ENCODE peak calls at places on chromosomes 13 and 19, in ten cellular contexts. One of them, this sample, is unnamed.

GRCh38 chr13:107824636-107825035 is 390.7 kb downstream of the LIG4 start:
- DNase-seq in psoas muscle: no peak
- DNase-seq in adrenal gland: no peak
- DNase-seq in endothelial cell of umbilical vein: no peak
- DNase-seq in fibroblast of lung: no peak
- DNase-seq in lower lobe of right lung: no peak
- DNase-seq in sigmoid colon: no peak
- DNase-seq in Panc1: no peak
- DNase-seq in heart right ventricle: no peak
- DNase-seq in ascending aorta: no peak
- DNase-seq in this sample: no peak

GRCh38 chr13:35848316-35848715 is 282.9 kb downstream of the DCLK1 start:
- DNase-seq in adrenal gland: no peak
- DNase-seq in fibroblast of lung: no peak
- DNase-seq in lower lobe of right lung: no peak
- DNase-seq in endothelial cell of umbilical vein: no peak
- DNase-seq in ascending aorta: no peak
- DNase-seq in psoas muscle: no peak
- DNase-seq in heart right ventricle: no peak
- DNase-seq in Panc1: no peak
- DNase-seq in sigmoid colon: no peak
- DNase-seq in this sample: no peak

GRCh38 chr19:6088677-6089063 is 21.6 kb downstream of the RFX2 start:
- DNase-seq in adrenal gland: no peak
- DNase-seq in ascending aorta: no peak
- DNase-seq in fibroblast of lung: peak; percentile 71
- DNase-seq in Panc1: no peak
- DNase-seq in sigmoid colon: no peak
- DNase-seq in heart right ventricle: no peak
- DNase-seq in lower lobe of right lung: no peak
- DNase-seq in endothelial cell of umbilical vein: peak; percentile 64
- DNase-seq in psoas muscle: no peak
- DNase-seq in this sample: no peak

GRCh38 chr19:17314007-17314589 is 4.7 kb downstream of the DDA1 start:
- DNase-seq in endothelial cell of umbilical vein: no peak
- DNase-seq in lower lobe of right lung: no peak
- DNase-seq in fibroblast of lung: no peak
- DNase-seq in sigmoid colon: peak; percentile 56
- DNase-seq in adrenal gland: no peak
- DNase-seq in ascending aorta: no peak
- DNase-seq in psoas muscle: no peak
- DNase-seq in heart right ventricle: no peak
- DNase-seq in Panc1: no peak
- DNase-seq in this sample: no peak

GRCh38 chr19:46603195-46603637 is 2.1 kb downstream of the CALM3 start:
- DNase-seq in psoas muscle: no peak
- DNase-seq in ascending aorta: peak; percentile 68
- DNase-seq in fibroblast of lung: no peak
- DNase-seq in heart right ventricle: no peak
- DNase-seq in lower lobe of right lung: peak; percentile 39
- DNase-seq in sigmoid colon: no peak
- DNase-seq in Panc1: no peak
- DNase-seq in endothelial cell of umbilical vein: no peak
- DNase-seq in adrenal gland: peak; percentile 72
- DNase-seq in this sample: no peak

GRCh38 chr19:45423589-45424190 is at the start of gene ERCC1:
- DNase-seq in sigmoid colon: peak; percentile 98
- DNase-seq in fibroblast of lung: peak; percentile 94
- DNase-seq in endothelial cell of umbilical vein: peak; percentile 94
- DNase-seq in heart right ventricle: peak; percentile 94
- DNase-seq in Panc1: no peak
- DNase-seq in ascending aorta: peak; percentile 98
- DNase-seq in psoas muscle: peak; percentile 95
- DNase-seq in adrenal gland: no peak
- DNase-seq in lower lobe of right lung: peak; percentile 99
- DNase-seq in this sample: peak; percentile 92

GRCh38 chr19:34336781-34337271 is 28.2 kb upstream of the GPI start:
- DNase-seq in fibroblast of lung: no peak
- DNase-seq in sigmoid colon: no peak
- DNase-seq in adrenal gland: no peak
- DNase-seq in psoas muscle: no peak
- DNase-seq in lower lobe of right lung: no peak
- DNase-seq in endothelial cell of umbilical vein: peak; percentile 68
- DNase-seq in heart right ventricle: no peak
- DNase-seq in ascending aorta: peak; percentile 12
- DNase-seq in Panc1: no peak
- DNase-seq in this sample: no peak

GRCh38 chr19:4373601-4374441 is 26.5 kb downstream of the SH3GL1 start:
- DNase-seq in psoas muscle: peak; percentile 83
- DNase-seq in endothelial cell of umbilical vein: no peak
- DNase-seq in ascending aorta: peak; percentile 82
- DNase-seq in lower lobe of right lung: no peak
- DNase-seq in heart right ventricle: peak; percentile 65
- DNase-seq in Panc1: no peak
- DNase-seq in sigmoid colon: peak; percentile 84
- DNase-seq in adrenal gland: peak; percentile 81
- DNase-seq in fibroblast of lung: peak; percentile 26
- DNase-seq in this sample: no peak

GRCh38 chr13:44274838-44275237 is 98.8 kb upstream of the SERP2 start:
- DNase-seq in fibroblast of lung: no peak
- DNase-seq in heart right ventricle: no peak
- DNase-seq in endothelial cell of umbilical vein: no peak
- DNase-seq in psoas muscle: no peak
- DNase-seq in ascending aorta: no peak
- DNase-seq in adrenal gland: peak; percentile 50
- DNase-seq in Panc1: no peak
- DNase-seq in lower lobe of right lung: no peak
- DNase-seq in sigmoid colon: no peak
- DNase-seq in this sample: no peak

GRCh38 chr19:7928741-7929701 is 3.1 kb upstream of the CTXN1 start:
- DNase-seq in heart right ventricle: no peak
- DNase-seq in fibroblast of lung: peak; percentile 84
- DNase-seq in adrenal gland: peak; percentile 82
- DNase-seq in lower lobe of right lung: peak; percentile 61
- DNase-seq in ascending aorta: peak; percentile 90
- DNase-seq in endothelial cell of umbilical vein: peak; percentile 65
- DNase-seq in sigmoid colon: peak; percentile 92
- DNase-seq in psoas muscle: peak; percentile 74
- DNase-seq in Panc1: no peak
- DNase-seq in this sample: peak; percentile 68

GRCh38 chr13:23799945-23800344 is 89.3 kb downstream of the MIPEP start:
- DNase-seq in Panc1: no peak
- DNase-seq in heart right ventricle: no peak
- DNase-seq in adrenal gland: no peak
- DNase-seq in fibroblast of lung: no peak
- DNase-seq in ascending aorta: no peak
- DNase-seq in psoas muscle: no peak
- DNase-seq in sigmoid colon: no peak
- DNase-seq in endothelial cell of umbilical vein: no peak
- DNase-seq in lower lobe of right lung: no peak
- DNase-seq in this sample: no peak

GRCh38 chr13:77619655-77620054 is 77.8 kb upstream of the SLAIN1 start:
- DNase-seq in Panc1: no peak
- DNase-seq in fibroblast of lung: no peak
- DNase-seq in adrenal gland: no peak
- DNase-seq in psoas muscle: no peak
- DNase-seq in heart right ventricle: no peak
- DNase-seq in lower lobe of right lung: no peak
- DNase-seq in ascending aorta: no peak
- DNase-seq in endothelial cell of umbilical vein: no peak
- DNase-seq in sigmoid colon: no peak
- DNase-seq in this sample: no peak

DNA sequence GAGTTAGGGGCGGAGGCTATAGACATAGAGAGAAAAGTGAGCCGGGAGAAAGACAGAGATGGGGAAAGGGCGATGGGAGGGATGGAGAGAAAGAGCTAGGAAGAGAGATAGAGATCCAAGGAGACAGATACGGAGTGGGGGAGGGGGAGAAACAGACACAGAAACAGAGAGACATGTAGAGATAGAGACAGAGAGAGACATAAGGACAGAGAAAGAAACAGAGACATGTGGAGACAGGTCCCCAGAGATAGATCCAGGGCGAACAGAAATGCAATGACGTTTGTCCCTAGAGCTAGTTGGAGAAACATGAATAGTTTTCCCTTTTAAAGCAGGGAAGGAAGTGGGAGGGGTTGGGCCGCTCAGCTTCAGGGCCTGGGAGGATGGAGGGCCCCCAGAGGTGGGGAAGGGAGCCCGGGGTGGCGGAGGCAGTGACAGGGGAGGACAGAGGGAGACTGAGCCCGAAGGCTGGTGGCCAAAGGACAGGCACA is 4.6 kb downstream of the PPP1R14A start:
- DNase-seq in sigmoid colon: peak; percentile 83
- DNase-seq in lower lobe of right lung: no peak
- DNase-seq in heart right ventricle: peak; percentile 79
- DNase-seq in ascending aorta: peak; percentile 92
- DNase-seq in Panc1: no peak
- DNase-seq in fibroblast of lung: no peak
- DNase-seq in psoas muscle: peak; percentile 68
- DNase-seq in adrenal gland: peak; percentile 76
- DNase-seq in endothelial cell of umbilical vein: peak; percentile 28
- DNase-seq in this sample: peak; percentile 44
- H3K4me1 ChIP-seq in sigmoid colon: peaks cover 73% of the 10 kb centered on the region
- H3K4me1 ChIP-seq in lower lobe of right lung: peaks cover 26% of the 10 kb centered on the region
- H3K4me1 ChIP-seq in heart right ventricle: peaks cover 83% of the 10 kb centered on the region
- H3K4me1 ChIP-seq in ascending aorta: peaks cover 27% of the 10 kb centered on the region
- H3K4me1 ChIP-seq in Panc1: peaks cover 55% of the 10 kb centered on the region
- H3K4me1 ChIP-seq in fibroblast of lung: peaks cover 17% of the 10 kb centered on the region
- H3K4me1 ChIP-seq in psoas muscle: no peaks in the 10 kb centered on the region
- H3K4me1 ChIP-seq in adrenal gland: peaks cover 64% of the 10 kb centered on the region
- H3K4me1 ChIP-seq in endothelial cell of umbilical vein: peaks cover 9% of the 10 kb centered on the region
- H3K4me1 ChIP-seq in this sample: no peaks in the 10 kb centered on the region

GRCh38 chr13:114115191-114115671 is 17.2 kb downstream of the RASA3 start:
- DNase-seq in heart right ventricle: no peak
- DNase-seq in sigmoid colon: peak; percentile 72
- DNase-seq in fibroblast of lung: peak; percentile 92
- DNase-seq in psoas muscle: peak; percentile 77
- DNase-seq in ascending aorta: peak; percentile 70
- DNase-seq in Panc1: no peak
- DNase-seq in lower lobe of right lung: peak; percentile 81
- DNase-seq in adrenal gland: peak; percentile 66
- DNase-seq in endothelial cell of umbilical vein: peak; percentile 83
- DNase-seq in this sample: no peak

GRCh38 chr13:114112231-114112825 is 20.1 kb downstream of the RASA3 start:
- DNase-seq in heart right ventricle: no peak
- DNase-seq in lower lobe of right lung: no peak
- DNase-seq in ascending aorta: peak; percentile 44
- DNase-seq in fibroblast of lung: no peak
- DNase-seq in endothelial cell of umbilical vein: no peak
- DNase-seq in adrenal gland: peak; percentile 36
- DNase-seq in sigmoid colon: peak; percentile 65
- DNase-seq in Panc1: no peak
- DNase-seq in psoas muscle: peak; percentile 46
- DNase-seq in this sample: no peak

GRCh38 chr13:114113961-114114360 is 18.5 kb downstream of the RASA3 start:
- DNase-seq in sigmoid colon: no peak
- DNase-seq in endothelial cell of umbilical vein: no peak
- DNase-seq in lower lobe of right lung: no peak
- DNase-seq in adrenal gland: peak; percentile 23
- DNase-seq in heart right ventricle: no peak
- DNase-seq in Panc1: no peak
- DNase-seq in psoas muscle: no peak
- DNase-seq in fibroblast of lung: no peak
- DNase-seq in ascending aorta: peak; percentile 59
- DNase-seq in this sample: no peak

GRCh38 chr13:114111577-114111976 is 20.8 kb downstream of the RASA3 start:
- DNase-seq in heart right ventricle: no peak
- DNase-seq in fibroblast of lung: no peak
- DNase-seq in psoas muscle: peak; percentile 38
- DNase-seq in endothelial cell of umbilical vein: no peak
- DNase-seq in ascending aorta: peak; percentile 33
- DNase-seq in sigmoid colon: peak; percentile 56
- DNase-seq in adrenal gland: peak; percentile 35
- DNase-seq in Panc1: no peak
- DNase-seq in lower lobe of right lung: no peak
- DNase-seq in this sample: no peak

DNA sequence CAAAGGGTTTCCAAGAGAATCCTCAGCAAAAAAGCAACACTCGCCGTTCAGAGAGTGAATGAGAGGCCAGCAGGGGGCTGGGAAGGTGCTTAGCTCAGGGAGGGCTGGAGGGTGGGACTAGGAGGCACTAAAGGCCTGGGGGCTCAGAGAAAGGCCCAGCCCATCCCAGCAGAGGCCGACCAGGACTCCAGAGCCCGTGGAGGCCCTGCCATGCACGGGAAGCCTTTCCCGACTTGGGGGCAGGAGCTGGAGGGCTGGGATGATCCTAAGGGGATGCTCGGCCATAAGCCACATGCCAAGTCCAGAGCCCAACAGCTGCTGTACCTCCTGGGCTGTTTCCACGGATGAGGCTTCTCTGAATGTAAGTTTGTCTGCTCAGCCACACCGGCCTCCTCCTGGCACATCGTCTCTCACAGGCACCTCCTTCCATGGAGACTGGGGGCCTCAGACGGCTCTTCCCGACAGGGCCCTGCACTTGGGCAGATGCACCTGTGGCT is 19.5 kb downstream of the RASA3 start:
- DNase-seq in endothelial cell of umbilical vein: no peak
- DNase-seq in ascending aorta: peak; percentile 48
- DNase-seq in adrenal gland: peak; percentile 33
- DNase-seq in Panc1: no peak
- DNase-seq in lower lobe of right lung: no peak
- DNase-seq in psoas muscle: peak; percentile 32
- DNase-seq in fibroblast of lung: no peak
- DNase-seq in heart right ventricle: no peak
- DNase-seq in sigmoid colon: peak; percentile 46
- DNase-seq in this sample: no peak
- H3K4me1 ChIP-seq in endothelial cell of umbilical vein: peaks cover 46% of the 10 kb centered on the region
- H3K4me1 ChIP-seq in ascending aorta: no peaks in the 10 kb centered on the region
- H3K4me1 ChIP-seq in adrenal gland: no peaks in the 10 kb centered on the region
- H3K4me1 ChIP-seq in Panc1: peaks cover 61% of the 10 kb centered on the region
- H3K4me1 ChIP-seq in lower lobe of right lung: peaks cover 38% of the 10 kb centered on the region
- H3K4me1 ChIP-seq in psoas muscle: peaks cover 52% of the 10 kb centered on the region
- H3K4me1 ChIP-seq in fibroblast of lung: peaks cover 69% of the 10 kb centered on the region
- H3K4me1 ChIP-seq in heart right ventricle: peaks cover 31% of the 10 kb centered on the region
- H3K4me1 ChIP-seq in sigmoid colon: peaks cover 21% of the 10 kb centered on the region
- H3K4me1 ChIP-seq in this sample: no peaks in the 10 kb centered on the region

DNA sequence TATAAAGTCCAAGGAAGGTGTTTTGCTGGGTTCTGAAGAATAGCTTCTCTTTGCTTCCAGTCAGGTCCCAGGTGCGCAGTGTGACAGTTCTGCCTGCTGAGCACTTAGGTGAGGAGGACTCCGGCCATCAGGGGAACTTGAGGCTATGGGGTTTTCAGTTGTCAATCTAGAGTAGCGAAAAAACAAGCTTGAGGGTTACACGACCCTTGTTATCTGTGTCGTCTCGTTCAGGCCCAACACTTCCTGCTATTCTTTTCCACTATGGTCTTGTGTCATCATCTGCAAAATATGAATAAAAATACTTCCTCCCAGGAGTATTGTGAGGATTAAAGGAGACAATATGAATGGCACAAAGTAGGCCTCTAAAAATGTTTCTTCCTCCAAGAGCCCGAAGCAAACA is 40.3 kb upstream of the RCBTB2 start:
- DNase-seq in endothelial cell of umbilical vein: peak; percentile 77
- DNase-seq in psoas muscle: no peak
- DNase-seq in sigmoid colon: no peak
- DNase-seq in adrenal gland: no peak
- DNase-seq in Panc1: no peak
- DNase-seq in fibroblast of lung: no peak
- DNase-seq in ascending aorta: no peak
- DNase-seq in lower lobe of right lung: no peak
- DNase-seq in heart right ventricle: no peak
- DNase-seq in this sample: no peak
- H3K4me1 ChIP-seq in endothelial cell of umbilical vein: peaks cover 9% of the 10 kb centered on the region
- H3K4me1 ChIP-seq in psoas muscle: peaks cover 54% of the 10 kb centered on the region
- H3K4me1 ChIP-seq in sigmoid colon: peaks cover 21% of the 10 kb centered on the region
- H3K4me1 ChIP-seq in adrenal gland: peaks cover 27% of the 10 kb centered on the region
- H3K4me1 ChIP-seq in Panc1: no peaks in the 10 kb centered on the region
- H3K4me1 ChIP-seq in fibroblast of lung: peaks cover 3% of the 10 kb centered on the region
- H3K4me1 ChIP-seq in ascending aorta: peaks cover 3% of the 10 kb centered on the region
- H3K4me1 ChIP-seq in lower lobe of right lung: peaks cover 58% of the 10 kb centered on the region
- H3K4me1 ChIP-seq in heart right ventricle: peaks cover 58% of the 10 kb centered on the region
- H3K4me1 ChIP-seq in this sample: no peaks in the 10 kb centered on the region

GRCh38 chr19:1245884-1246816 is 2.2 kb upstream of the MIDN start:
- DNase-seq in heart right ventricle: peak; percentile 83
- DNase-seq in ascending aorta: peak; percentile 80
- DNase-seq in psoas muscle: peak; percentile 98
- DNase-seq in Panc1: no peak
- DNase-seq in fibroblast of lung: no peak
- DNase-seq in lower lobe of right lung: peak; percentile 77
- DNase-seq in adrenal gland: peak; percentile 94
- DNase-seq in sigmoid colon: peak; percentile 90
- DNase-seq in endothelial cell of umbilical vein: no peak
- DNase-seq in this sample: peak; percentile 82
- H3K4me1 ChIP-seq in heart right ventricle: peaks cover 68% of the 10 kb centered on the region
- H3K4me1 ChIP-seq in ascending aorta: peaks cover 33% of the 10 kb centered on the region
- H3K4me1 ChIP-seq in psoas muscle: peaks cover 53% of the 10 kb centered on the region
- H3K4me1 ChIP-seq in Panc1: peaks cover 25% of the 10 kb centered on the region
- H3K4me1 ChIP-seq in fibroblast of lung: peaks cover 24% of the 10 kb centered on the region
- H3K4me1 ChIP-seq in lower lobe of right lung: peaks cover 61% of the 10 kb centered on the region
- H3K4me1 ChIP-seq in adrenal gland: peaks cover 60% of the 10 kb centered on the region
- H3K4me1 ChIP-seq in sigmoid colon: peaks cover 60% of the 10 kb centered on the region
- H3K4me1 ChIP-seq in endothelial cell of umbilical vein: peaks cover 18% of the 10 kb centered on the region
- H3K4me1 ChIP-seq in this sample: peaks cover 39% of the 10 kb centered on the region